ENCODE peak calls at places on chromosomes 12 and 14, in five cellular contexts. E, U, W, A and J are unnamed samples.

GRCh38 chr12:30859226-30859625 is 67.3 kb upstream of the TSPAN11 start:
- DNase-seq in U (no peak), E (no peak), A (no peak), W (no peak), J (no peak)

GRCh38 chr12:8080131-8080530 is 1.9 kb upstream of the NECAP1 start:
- DNase-seq in U (no peak), A (no peak), E (no peak), W (no peak), J (no peak)

GRCh38 chr12:95173392-95174251 is 43.6 kb downstream of the FGD6 start:
- DNase-seq in E (no peak), W (peak; percentile 90), U (peak; percentile 72), A (no peak), J (no peak)

GRCh38 chr12:49126852-49127763 is 4.1 kb downstream of the TUBA1B start:
- DNase-seq in W (peak; percentile 42), U (no peak), E (no peak), A (no peak), J (no peak)

GRCh38 chr12:48978741-48979601 is 849 bp downstream of the WNT1 start:
- DNase-seq in E (peak; percentile 24), W (no peak), U (no peak), A (no peak), J (no peak)

GRCh38 chr12:79725987-79726386 is 35.2 kb upstream of the PAWR start:
- DNase-seq in W (no peak), E (no peak), U (peak; percentile 10), A (no peak), J (no peak)

GRCh38 chr14:52513249-52513648 is 39.1 kb downstream of the TXNDC16 start:
- DNase-seq in U (no peak), W (no peak), A (no peak), E (no peak), J (no peak)

GRCh38 chr12:33486058-33486457 is 46.4 kb upstream of the SYT10 start:
- DNase-seq in A (no peak), W (no peak), U (no peak), E (no peak), J (no peak)

GRCh38 chr12:50603817-50604639 is 99.2 kb downstream of the DIP2B start:
- DNase-seq in U (no peak), W (no peak), E (no peak), A (no peak), J (no peak)

GRCh38 chr14:64421166-64421565 is 33.0 kb downstream of the MTHFD1 start:
- DNase-seq in E (no peak), A (no peak), U (peak; percentile 50), W (peak; percentile 4), J (no peak)

GRCh38 chr14:91374897-91375747 is 42.5 kb downstream of the CCDC88C start:
- DNase-seq in W (no peak), E (peak; percentile 30), U (no peak), A (no peak), J (no peak)

GRCh38 chr14:91872011-91872476 is 4.7 kb upstream of the TC2N start:
- DNase-seq in A (no peak), U (no peak), W (peak; percentile 61), E (peak; percentile 53), J (no peak)

GRCh38 chr14:81125536-81125935 is 95.2 kb downstream of the GTF2A1 start:
- DNase-seq in A (no peak), U (no peak), W (no peak), E (no peak), J (no peak)

GRCh38 chr14:92549853-92550244 is 36.3 kb downstream of the RIN3 start:
- DNase-seq in A (peak; percentile 90), E (no peak), W (no peak), U (no peak), J (no peak)

GRCh38 chr14:29459967-29460366 is 467.7 kb downstream of the PRKD1 start:
- DNase-seq in W (no peak), U (no peak), E (no peak), A (no peak), J (no peak)

GRCh38 chr12:120538281-120539156 is 4.4 kb downstream of the RNF10 start:
- DNase-seq in W (peak; percentile 36), E (no peak), A (no peak), U (peak; percentile 29), J (no peak)

GRCh38 chr12:109773384-109774011 is 59.7 kb downstream of the TRPV4 start:
- DNase-seq in W (no peak), E (no peak), U (peak; percentile 9), A (peak; percentile 82), J (peak; percentile 72)

GRCh38 chr12:118334939-118335567 is 37.7 kb downstream of the TAOK3 start:
- DNase-seq in A (no peak), E (no peak), U (no peak), W (no peak), J (no peak)

GRCh38 chr12:76032043-76032981 is 736 bp upstream of the PHLDA1 start:
- DNase-seq in A (peak; percentile 91), U (no peak), E (peak; percentile 25), W (peak; percentile 74), J (no peak)

GRCh38 chr14:28609228-28609828 is 157.3 kb upstream of the FOXG1 start:
- DNase-seq in E (no peak), U (peak; percentile 4), A (no peak), W (peak; percentile 63), J (no peak)

GRCh38 chr12:27936196-27936595 is 36.3 kb downstream of the PTHLH start:
- DNase-seq in A (no peak), U (no peak), E (no peak), W (no peak), J (no peak)

GRCh38 chr14:43894534-43894933 is 612.5 kb downstream of the FSCB start:
- DNase-seq in E (no peak), A (no peak), W (peak; percentile 17), U (no peak), J (no peak)

GRCh38 chr14:104106471-104106991 is 21.0 kb downstream of the ASPG start:
- DNase-seq in A (peak; percentile 82), E (no peak), W (no peak), U (no peak), J (peak; percentile 85)

GRCh38 chr14:104109121-104109541 is 23.6 kb downstream of the ASPG start:
- DNase-seq in E (no peak), U (no peak), A (peak; percentile 80), W (no peak), J (peak; percentile 77)

GRCh38 chr14:104107101-104107581 is 21.6 kb downstream of the ASPG start:
- DNase-seq in A (peak; percentile 82), W (no peak), E (no peak), U (no peak), J (peak; percentile 81)

GRCh38 chr14:104108570-104109060 is 23.1 kb downstream of the ASPG start:
- DNase-seq in A (peak; percentile 85), E (no peak), U (no peak), W (no peak), J (peak; percentile 82)

DNA sequence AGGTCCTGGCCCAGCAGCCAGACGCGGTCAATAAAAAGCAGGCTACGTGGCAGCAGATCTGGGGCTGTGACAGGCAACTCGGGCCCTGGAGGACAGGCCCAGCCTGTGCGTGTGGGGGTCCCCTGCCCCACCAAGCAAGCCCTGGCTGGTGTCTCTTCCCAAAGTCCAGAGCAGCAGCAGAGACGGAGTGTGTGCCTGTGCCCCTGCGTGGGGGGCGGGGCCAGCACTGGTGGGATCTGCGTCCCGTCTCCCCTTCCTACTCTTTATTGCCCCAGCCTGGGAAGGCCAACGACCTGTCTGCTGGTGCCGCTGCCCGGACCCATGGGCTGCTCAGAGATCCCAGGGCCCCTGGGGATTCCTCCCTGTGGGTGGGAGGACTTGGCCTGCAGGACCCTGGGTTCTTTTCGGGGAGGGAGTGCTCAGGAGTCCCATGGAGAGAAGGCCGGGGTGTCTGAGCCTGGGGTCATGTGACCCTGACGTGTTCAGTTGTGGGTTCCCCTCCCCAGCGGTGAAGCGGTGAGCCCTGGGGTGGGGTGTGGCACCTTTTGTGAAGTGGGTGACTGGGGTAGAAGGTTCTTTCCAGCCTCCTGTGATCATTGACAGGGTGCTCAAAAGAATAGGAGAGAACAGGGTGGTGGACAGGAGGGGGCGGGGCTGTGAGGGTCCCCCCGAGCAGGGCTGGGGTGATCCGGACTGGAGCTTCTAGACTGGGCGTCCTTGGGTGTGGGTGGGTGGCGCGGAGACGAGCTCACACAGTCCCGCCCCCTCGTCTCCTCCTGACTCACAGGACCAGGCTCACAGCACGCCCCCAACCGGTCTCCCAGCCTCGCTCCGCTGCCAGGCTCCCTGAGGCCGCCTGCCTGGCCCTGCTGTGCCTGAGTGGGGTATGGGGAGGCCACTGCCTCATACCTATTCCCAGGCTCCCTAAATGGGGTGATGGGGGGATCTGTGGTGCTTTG is 22.4 kb downstream of the ASPG start:
- DNase-seq in U (no peak), A (peak; percentile 81), E (no peak), W (no peak), J (peak; percentile 79)
- TF ChIP-seq CTCF in U (no peak), A (no peak), E (no peak), W (no peak), J (no peak)

DNA sequence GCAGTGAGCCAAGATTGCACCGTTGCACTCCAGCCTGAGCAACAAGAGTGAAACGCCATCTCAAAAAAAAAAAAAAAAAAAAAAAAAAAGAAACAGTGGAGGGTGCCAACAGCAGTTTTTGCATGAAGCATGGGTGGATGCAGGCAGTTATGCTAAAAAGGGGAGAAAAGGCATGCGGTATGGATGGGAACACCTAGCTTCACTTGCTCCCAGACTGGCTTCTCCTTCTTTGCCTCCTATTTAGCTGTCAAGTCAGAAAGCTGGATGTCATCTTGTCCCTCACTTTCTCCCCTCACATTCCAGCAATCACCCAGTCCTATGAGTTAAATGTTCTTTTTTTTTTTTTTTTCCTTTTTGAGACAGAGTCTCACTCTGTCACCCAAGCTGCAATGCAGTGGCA is 2.6 kb downstream of the EEF1AKMT3 start:
- DNase-seq in A (no peak), U (no peak), E (no peak), W (no peak), J (no peak)
- TF ChIP-seq CTCF in A (no peak), U (no peak), E (no peak), W (no peak), J (no peak)

DNA sequence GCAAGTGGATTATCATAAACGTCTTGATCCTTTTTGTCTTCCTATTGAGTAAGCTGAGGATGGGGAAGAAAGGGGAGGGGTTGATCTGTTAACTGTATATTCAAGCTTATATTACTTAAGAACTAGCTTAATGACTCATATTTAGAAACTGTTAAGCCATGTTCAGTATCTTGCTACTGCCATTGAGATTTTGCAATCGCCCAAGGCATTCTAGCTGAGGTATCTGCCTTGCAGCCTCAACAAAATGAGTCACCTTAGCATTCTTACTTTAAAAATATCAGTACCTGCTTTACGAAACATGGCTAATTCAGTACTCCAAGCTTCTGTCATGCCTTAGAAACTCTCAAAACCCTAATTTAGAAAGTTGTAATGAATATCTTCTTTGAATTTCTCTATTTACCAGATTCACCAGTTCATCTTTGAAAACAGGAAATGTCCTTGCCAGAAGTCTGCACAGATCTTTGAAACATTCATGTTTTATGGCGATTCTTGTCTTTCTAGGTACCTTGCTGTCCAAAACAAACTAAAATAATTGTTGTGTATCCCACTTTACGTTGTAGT is 76.1 kb downstream of the ALG10B start:
- DNase-seq in A (no peak), W (peak; percentile 35), E (no peak), U (no peak), J (no peak)
- TF ChIP-seq CTCF in A (no peak), W (no peak), E (no peak), U (no peak), J (no peak)

DNA sequence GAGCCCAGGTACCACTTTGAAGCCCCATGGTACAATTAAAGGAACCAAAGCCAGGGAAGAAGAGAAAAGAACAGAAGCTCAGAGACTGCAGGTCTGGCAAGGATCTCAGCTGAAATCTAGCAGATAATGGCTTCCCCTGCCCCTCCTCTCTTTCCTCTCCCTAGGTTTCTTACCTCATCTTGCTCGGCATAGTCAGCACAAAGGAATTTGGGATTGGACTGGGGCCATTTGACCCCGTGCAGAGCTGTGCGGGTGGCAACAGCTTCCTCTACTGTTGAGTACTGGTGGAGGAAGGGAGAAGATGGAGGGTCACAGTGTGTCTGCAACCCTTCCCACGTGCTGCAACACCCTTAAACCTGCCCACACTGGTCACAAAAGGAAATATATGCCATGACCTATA is 4.7 kb upstream of the CDH24 start:
- DNase-seq in A (peak; percentile 92), W (peak; percentile 84), E (no peak), U (peak; percentile 85), J (no peak)
- TF ChIP-seq CTCF in A (no peak), W (no peak), E (no peak), U (no peak), J (no peak)

GRCh38 chr12:90013409-90013808 is 304.8 kb upstream of the ATP2B1 start:
- DNase-seq in U (no peak), W (peak; percentile 31), A (no peak), E (no peak), J (no peak)
- TF ChIP-seq CTCF in U (no peak), W (no peak), A (no peak), E (peak; percentile 15), J (peak; percentile 24)